ENCODE peak calls at places on chromosomes 7 and 10, in eight cellular contexts. W, D, O, R, H, B, Q and G are unnamed samples. For H3K4me1, the result is how much of the 10 kb centered on the place peaks cover.

GRCh38 chr7:128221929-128222403 is 19.1 kb upstream of the LEP start:
- DNase-seq in W (no peak), D (peak), O (no peak), R (no peak), H (no peak), B (no peak), Q (no peak), G (no peak)

GRCh38 chr7:128167316-128167691 is 73.8 kb upstream of the LEP start:
- DNase-seq in W (no peak), D (peak), O (no peak), R (no peak), H (no peak), B (no peak), Q (no peak), G (no peak)

GRCh38 chr7:150322114-150322832 is 882 bp upstream of the LRRC61 start:
- DNase-seq in W (peak), D (peak), O (no peak), R (no peak), H (no peak), B (no peak), Q (no peak), G (no peak)

GRCh38 chr7:80883188-80884025 is 35.4 kb downstream of the SEMA3C start:
- DNase-seq in W (no peak), D (peak), O (no peak), R (peak), H (no peak), B (no peak), Q (no peak), G (no peak)

GRCh38 chr10:24256619-24257018 is 47.7 kb downstream of the KIAA1217 start:
- DNase-seq in W (no peak), D (no peak), O (no peak), R (no peak), H (no peak), B (no peak), Q (no peak), G (no peak)

GRCh38 chr10:97025613-97026242 is 160.0 kb downstream of the SLIT1 start:
- DNase-seq in W (peak), D (peak), O (peak), R (no peak), H (no peak), B (no peak), Q (peak), G (peak)

GRCh38 chr7:117372073-117372472 is 49.2 kb upstream of the WNT2 start:
- DNase-seq in W (no peak), D (no peak), O (no peak), R (no peak), H (no peak), B (no peak), Q (no peak), G (no peak)

GRCh38 chr10:92688927-92689662 is 660 bp upstream of the HHEX start:
- DNase-seq in W (no peak), D (no peak), O (peak), R (no peak), H (no peak), B (peak), Q (peak), G (peak)

GRCh38 chr7:77348371-77348813 is 67.8 kb downstream of the GSAP start:
- DNase-seq in W (no peak), D (no peak), O (no peak), R (no peak), H (no peak), B (peak), Q (no peak), G (no peak)

GRCh38 chr7:142587578-142588191 is 161.6 kb upstream of the PRSS1 start:
- DNase-seq in W (peak), D (peak), O (peak), R (no peak), H (no peak), B (no peak), Q (no peak), G (peak)

GRCh38 chr7:92782236-92782635 is 54.1 kb downstream of the CDK6 start:
- DNase-seq in W (no peak), D (no peak), O (no peak), R (no peak), H (no peak), B (no peak), Q (no peak), G (no peak)

GRCh38 chr7:51011710-51012350 is 229.1 kb upstream of the GRB10 start:
- DNase-seq in W (no peak), D (no peak), O (no peak), R (no peak), H (no peak), B (no peak), Q (peak), G (no peak)

GRCh38 chr10:86461963-86462804 is 59.4 kb downstream of the WAPL start:
- DNase-seq in W (no peak), D (no peak), O (no peak), R (no peak), H (no peak), B (no peak), Q (no peak), G (no peak)

GRCh38 chr7:101108330-101108857 is 18.5 kb upstream of the SERPINE1 start:
- DNase-seq in W (no peak), D (no peak), O (peak), R (no peak), H (no peak), B (peak), Q (peak), G (no peak)

GRCh38 chr7:105454921-105455320 is 66.2 kb upstream of the SRPK2 start:
- DNase-seq in W (no peak), D (no peak), O (no peak), R (no peak), H (no peak), B (no peak), Q (no peak), G (no peak)

GRCh38 chr7:2732959-2733584 is 45.1 kb downstream of the AMZ1 start:
- DNase-seq in W (no peak), D (peak), O (no peak), R (no peak), H (peak), B (peak), Q (no peak), G (no peak)

GRCh38 chr10:3074145-3074665 is 6.9 kb downstream of the PFKP start:
- DNase-seq in W (no peak), D (peak), O (no peak), R (no peak), H (no peak), B (no peak), Q (no peak), G (no peak)

GRCh38 chr7:34396437-34397064 is 261.5 kb upstream of the NPSR1 start:
- DNase-seq in W (no peak), D (no peak), O (no peak), R (no peak), H (no peak), B (no peak), Q (no peak), G (no peak)

GRCh38 chr7:102050864-102051460 is 233.5 kb downstream of the CUX1 start:
- DNase-seq in W (no peak), D (no peak), O (no peak), R (no peak), H (no peak), B (no peak), Q (no peak), G (no peak)

GRCh38 chr10:94006591-94007550 is 13.1 kb downstream of the PLCE1 start:
- DNase-seq in W (no peak), D (peak), O (no peak), R (no peak), H (no peak), B (no peak), Q (peak), G (no peak)

GRCh38 chr7:130136579-130137167 is 66.3 kb downstream of the KLHDC10 start:
- DNase-seq in W (no peak), D (no peak), O (no peak), R (no peak), H (no peak), B (no peak), Q (no peak), G (no peak)

GRCh38 chr10:105017116-105017515 is 376.0 kb downstream of the SORCS3 start:
- DNase-seq in W (no peak), D (no peak), O (no peak), R (no peak), H (no peak), B (no peak), Q (no peak), G (no peak)

GRCh38 chr7:17633099-17633498 is 307.2 kb downstream of the SNX13 start:
- DNase-seq in W (no peak), D (peak), O (no peak), R (no peak), H (no peak), B (no peak), Q (no peak), G (no peak)

GRCh38 chr7:128053023-128053422 is 21.8 kb upstream of the LRRC4 start:
- DNase-seq in W (no peak), D (no peak), O (no peak), R (no peak), H (no peak), B (no peak), Q (no peak), G (no peak)

GRCh38 chr7:930975-931758 is 23.3 kb downstream of the ADAP1 start:
- DNase-seq in W (no peak), D (no peak), O (no peak), R (no peak), H (no peak), B (no peak), Q (no peak), G (no peak)

GRCh38 chr10:122421747-122422146 is 32.7 kb upstream of the ARMS2 start:
- DNase-seq in W (no peak), D (no peak), O (no peak), R (no peak), H (no peak), B (no peak), Q (no peak), G (no peak)

GRCh38 chr10:78281627-78282026 is 248.0 kb downstream of the RPS24 start:
- DNase-seq in W (no peak), D (no peak), O (no peak), R (no peak), H (no peak), B (no peak), Q (no peak), G (no peak)

GRCh38 chr10:110007171-110007700 is 548 bp upstream of the ADD3 start:
- DNase-seq in W (no peak), D (peak), O (no peak), R (no peak), H (no peak), B (no peak), Q (peak), G (no peak)

GRCh38 chr10:115566867-115567266 is 473.7 kb downstream of the ATRNL1 start:
- DNase-seq in W (no peak), D (no peak), O (no peak), R (no peak), H (no peak), B (no peak), Q (no peak), G (no peak)

GRCh38 chr7:49644402-49645166 is 128.9 kb upstream of the VWC2 start:
- DNase-seq in W (no peak), D (no peak), O (peak), R (no peak), H (no peak), B (no peak), Q (no peak), G (no peak)

GRCh38 chr10:26494018-26494417 is 55.9 kb downstream of the APBB1IP start:
- DNase-seq in W (no peak), D (no peak), O (no peak), R (no peak), H (no peak), B (no peak), Q (no peak), G (no peak)

GRCh38 chr10:114869500-114869899 is 47.9 kb downstream of the FHIP2A start:
- DNase-seq in W (no peak), D (no peak), O (no peak), R (no peak), H (no peak), B (no peak), Q (no peak), G (no peak)

GRCh38 chr7:29980151-29980550 is 9.4 kb downstream of the SCRN1 start:
- DNase-seq in W (no peak), D (no peak), O (no peak), R (no peak), H (no peak), B (no peak), Q (no peak), G (no peak)

GRCh38 chr7:2017914-2018785 is 214.6 kb downstream of the MAD1L1 start:
- DNase-seq in W (no peak), D (no peak), O (no peak), R (no peak), H (no peak), B (peak), Q (no peak), G (no peak)

GRCh38 chr7:151877911-151878835 is 1.3 kb upstream of the PRKAG2 start:
- DNase-seq in W (no peak), D (no peak), O (no peak), R (no peak), H (no peak), B (no peak), Q (no peak), G (no peak)

GRCh38 chr7:18520450-18521235 is 25.1 kb downstream of the HDAC9 start:
- DNase-seq in W (no peak), D (no peak), O (no peak), R (no peak), H (no peak), B (no peak), Q (no peak), G (no peak)

GRCh38 chr7:156043435-156044123 is 231.3 kb upstream of the SHH start:
- DNase-seq in W (no peak), D (no peak), O (no peak), R (no peak), H (no peak), B (no peak), Q (no peak), G (no peak)

GRCh38 chr10:87750817-87751216 is 67.2 kb downstream of the ATAD1 start:
- DNase-seq in W (no peak), D (no peak), O (no peak), R (no peak), H (no peak), B (no peak), Q (no peak), G (no peak)
- H3K4me3 ChIP-seq in W (no peak), D (no peak), O (no peak), R (no peak), H (no peak), B (no peak), Q (no peak), G (no peak)

GRCh38 chr10:95517536-95518454 is 43.4 kb downstream of the SORBS1 start:
- DNase-seq in W (no peak), D (peak), O (no peak), R (no peak), H (no peak), B (no peak), Q (no peak), G (no peak)

GRCh38 chr10:95519132-95519487 is 42.1 kb downstream of the SORBS1 start:
- DNase-seq in W (no peak), D (no peak), O (no peak), R (no peak), H (no peak), B (peak), Q (no peak), G (no peak)

GRCh38 chr10:95513941-95514392 is 47.2 kb downstream of the SORBS1 start:
- DNase-seq in W (no peak), D (no peak), O (no peak), R (no peak), H (peak), B (peak), Q (no peak), G (no peak)

GRCh38 chr10:95516774-95517373 is 44.3 kb downstream of the SORBS1 start:
- DNase-seq in W (no peak), D (no peak), O (no peak), R (no peak), H (no peak), B (no peak), Q (no peak), G (no peak)

DNA sequence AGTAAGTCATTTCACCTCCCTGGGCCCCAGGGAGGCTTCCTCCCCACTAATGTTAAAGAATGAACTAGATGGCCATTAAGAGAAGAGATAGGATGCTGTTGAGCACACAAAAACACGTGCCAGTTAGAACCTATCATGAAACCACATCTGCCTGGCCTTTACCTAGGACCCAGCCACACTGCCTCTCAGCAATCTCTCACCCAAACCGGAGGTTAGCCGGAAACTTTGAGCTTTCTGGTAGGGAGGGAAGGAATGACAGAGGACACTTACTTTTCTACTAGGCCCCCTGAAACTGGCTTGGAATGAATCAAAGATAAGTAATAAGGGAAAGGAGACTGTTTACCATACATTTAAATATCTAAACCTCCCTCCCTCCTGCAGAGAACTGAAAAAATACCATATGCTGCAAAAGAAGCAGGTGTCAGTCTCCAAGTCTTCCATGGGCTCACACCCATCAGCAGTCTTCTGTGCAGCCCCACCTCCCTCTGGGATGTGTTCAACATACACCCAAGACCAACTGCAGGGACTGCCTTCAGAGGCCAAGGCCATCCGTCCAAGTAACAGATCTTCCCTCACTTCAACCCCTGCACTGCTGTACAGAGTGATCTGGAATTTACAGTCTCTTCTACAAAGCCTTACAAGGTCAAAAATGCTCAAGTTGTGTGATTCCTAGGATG is 42.6 kb downstream of the SORBS1 start:
- DNase-seq in W (no peak), D (no peak), O (no peak), R (no peak), H (no peak), B (no peak), Q (no peak), G (no peak)
- H3K27ac ChIP-seq in W (no peak), D (peak), O (no peak), R (peak), H (peak), B (peak), Q (no peak), G (no peak)

DNA sequence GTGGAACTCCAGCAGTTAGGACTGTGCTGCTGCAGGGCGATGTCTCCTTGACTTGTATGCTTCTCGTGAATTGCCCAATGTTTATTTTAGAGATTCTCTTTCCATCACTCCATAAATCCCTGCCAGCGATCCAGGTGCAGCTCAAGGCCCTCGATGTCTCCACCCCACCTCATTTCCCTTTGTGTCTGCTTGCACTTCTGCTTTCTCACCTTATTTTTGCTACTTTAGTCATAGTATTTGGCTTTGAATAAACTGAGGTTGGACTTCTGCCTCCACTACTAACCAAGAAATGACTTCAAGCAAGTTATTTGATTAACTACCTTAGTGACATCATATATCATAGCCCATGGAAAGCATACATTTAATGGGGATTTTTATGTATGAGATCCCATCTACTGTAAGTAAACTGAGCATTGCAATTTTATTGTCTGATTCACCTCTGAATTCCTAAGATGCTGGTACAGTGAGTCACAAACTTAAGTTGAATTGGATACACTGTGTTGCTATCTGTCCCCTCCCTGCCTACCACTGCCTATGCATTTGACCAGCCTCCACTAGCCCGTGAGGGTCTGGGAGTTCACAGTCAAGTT is 255.8 kb downstream of the ABCA13 start:
- DNase-seq in W (no peak), D (no peak), O (no peak), R (peak), H (no peak), B (no peak), Q (no peak), G (no peak)
- H3K4me1 ChIP-seq in W (under half), D (under half), O (under half), R (under half), H (under half), B (under half), Q (under half), G (under half)

DNA sequence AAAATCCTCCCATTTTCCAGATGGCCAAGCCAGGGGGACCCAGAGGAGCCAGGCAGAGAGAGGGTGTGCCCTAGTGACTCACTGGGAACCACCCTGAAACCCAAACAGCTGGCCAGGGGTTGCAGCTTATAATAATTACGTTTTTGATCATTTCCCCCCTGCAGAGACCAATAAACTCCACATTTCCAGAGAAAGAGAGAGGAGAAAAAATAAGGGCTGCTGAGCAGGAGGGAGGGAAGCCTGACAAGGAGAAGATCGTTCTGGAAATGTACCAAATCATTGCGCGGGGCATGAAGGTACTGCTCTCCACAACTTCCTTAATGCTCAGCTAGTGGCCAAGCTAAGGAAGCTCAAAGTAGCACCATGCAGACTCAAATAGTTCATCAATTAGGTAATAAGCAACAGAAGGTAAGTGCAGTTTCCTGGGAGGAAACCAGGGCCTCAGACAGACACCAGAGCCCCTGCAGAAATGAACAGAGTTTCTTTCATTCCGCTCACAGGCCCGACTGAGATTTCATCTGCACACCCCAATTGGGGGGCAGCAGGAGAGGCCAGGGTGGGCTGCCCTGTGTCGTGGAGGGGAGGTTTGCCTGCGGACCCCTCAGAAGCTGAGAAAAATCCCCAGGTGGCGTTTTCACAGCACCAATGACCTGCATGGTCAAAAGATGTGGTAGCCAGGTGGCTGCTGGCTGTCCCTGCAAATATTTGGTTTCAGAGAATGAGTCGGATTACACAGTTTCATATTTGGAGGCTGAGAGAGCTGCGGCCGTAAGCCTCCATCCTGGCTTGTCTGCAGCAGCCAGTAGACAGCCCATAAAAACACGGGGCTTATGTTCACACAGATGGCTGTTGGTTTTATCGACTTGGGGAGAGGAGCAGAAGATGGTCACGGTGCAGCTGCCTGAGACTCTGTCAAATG is 153.2 kb upstream of the LYZL2 start:
- DNase-seq in W (no peak), D (no peak), O (no peak), R (no peak), H (no peak), B (no peak), Q (no peak), G (no peak)
- H3K4me3 ChIP-seq in W (no peak), D (no peak), O (no peak), R (no peak), H (no peak), B (no peak), Q (no peak), G (no peak)

DNA sequence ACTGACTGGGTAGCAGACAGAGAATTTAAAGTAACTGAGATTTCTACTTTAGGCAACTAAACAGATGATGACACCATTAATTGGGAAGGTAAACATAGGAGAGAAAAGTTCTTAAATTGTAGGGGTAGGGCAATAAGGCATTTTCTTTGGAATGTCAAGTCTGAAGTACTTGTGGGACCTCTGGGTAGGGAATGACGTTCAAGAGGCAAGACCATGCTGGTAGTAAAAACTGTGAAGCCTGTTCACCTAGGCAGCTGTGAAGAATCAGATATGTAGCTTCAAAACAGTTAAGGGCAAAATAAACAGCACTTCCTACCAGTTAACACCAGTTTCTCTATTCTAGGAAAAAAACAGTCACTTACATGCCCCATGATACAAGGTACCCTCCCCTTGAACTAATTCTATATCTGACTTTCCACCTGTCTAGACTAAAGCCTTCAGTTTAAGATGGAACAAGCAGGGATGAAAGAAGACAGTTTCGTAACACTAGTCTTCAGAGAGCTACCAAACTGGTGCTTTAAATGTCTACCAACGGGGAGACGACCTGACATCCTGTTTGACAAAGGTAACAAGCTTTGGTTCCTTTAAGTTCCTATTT is 63.1 kb upstream of the KCNIP2 start:
- DNase-seq in W (no peak), D (no peak), O (no peak), R (no peak), H (no peak), B (no peak), Q (no peak), G (no peak)
- H3K27ac ChIP-seq in W (no peak), D (no peak), O (no peak), R (no peak), H (no peak), B (no peak), Q (no peak), G (no peak)